ENCODE peak calls at places on chromosomes 13 and 19, in eight cellular contexts. One of them, this sample, is unnamed.

GRCh38 chr13:41588899-41589298 is 131.5 kb downstream of the RGCC start:
- DNase-seq in prostate gland: no peak
- DNase-seq in uterus: no peak
- DNase-seq in spleen: no peak
- DNase-seq in BE2C: no peak
- DNase-seq in A549: peak
- DNase-seq in AG10803: peak
- DNase-seq in CD8-positive, alpha-beta memory T cell: no peak
- DNase-seq in this sample: no peak

GRCh38 chr13:21413013-21413412 is 46.1 kb downstream of the ZDHHC20 start:
- DNase-seq in prostate gland: no peak
- DNase-seq in uterus: no peak
- DNase-seq in spleen: no peak
- DNase-seq in BE2C: no peak
- DNase-seq in A549: no peak
- DNase-seq in AG10803: no peak
- DNase-seq in CD8-positive, alpha-beta memory T cell: no peak
- DNase-seq in this sample: no peak

GRCh38 chr13:38042771-38043170 is 173.2 kb upstream of the TRPC4 start:
- DNase-seq in prostate gland: no peak
- DNase-seq in uterus: no peak
- DNase-seq in spleen: no peak
- DNase-seq in BE2C: no peak
- DNase-seq in A549: no peak
- DNase-seq in AG10803: peak
- DNase-seq in CD8-positive, alpha-beta memory T cell: no peak
- DNase-seq in this sample: no peak

GRCh38 chr13:51519839-51520238 is 64.4 kb upstream of the WDFY2 start:
- DNase-seq in prostate gland: peak
- DNase-seq in uterus: no peak
- DNase-seq in spleen: no peak
- DNase-seq in BE2C: no peak
- DNase-seq in A549: peak
- DNase-seq in AG10803: peak
- DNase-seq in CD8-positive, alpha-beta memory T cell: no peak
- DNase-seq in this sample: no peak

GRCh38 chr19:56566904-56567273 is 379 bp upstream of the ZNF470 start:
- DNase-seq in prostate gland: peak
- DNase-seq in uterus: peak
- DNase-seq in spleen: peak
- DNase-seq in BE2C: peak
- DNase-seq in A549: peak
- DNase-seq in AG10803: no peak
- DNase-seq in CD8-positive, alpha-beta memory T cell: no peak
- DNase-seq in this sample: no peak

GRCh38 chr19:48258350-48258749 is 2.6 kb upstream of the CARD8 start:
- DNase-seq in prostate gland: no peak
- DNase-seq in uterus: no peak
- DNase-seq in spleen: no peak
- DNase-seq in BE2C: no peak
- DNase-seq in A549: no peak
- DNase-seq in AG10803: no peak
- DNase-seq in CD8-positive, alpha-beta memory T cell: peak
- DNase-seq in this sample: no peak

GRCh38 chr13:111420113-111420876 is 99.9 kb downstream of the TEX29 start:
- DNase-seq in prostate gland: no peak
- DNase-seq in uterus: no peak
- DNase-seq in spleen: no peak
- DNase-seq in BE2C: no peak
- DNase-seq in A549: no peak
- DNase-seq in AG10803: no peak
- DNase-seq in CD8-positive, alpha-beta memory T cell: no peak
- DNase-seq in this sample: peak

GRCh38 chr13:60431108-60431700 is 34.2 kb downstream of the TDRD3 start:
- DNase-seq in prostate gland: no peak
- DNase-seq in uterus: no peak
- DNase-seq in spleen: no peak
- DNase-seq in BE2C: no peak
- DNase-seq in A549: peak
- DNase-seq in AG10803: peak
- DNase-seq in CD8-positive, alpha-beta memory T cell: peak
- DNase-seq in this sample: peak

GRCh38 chr19:46901701-46902401 is 41.1 kb downstream of the ARHGAP35 start:
- DNase-seq in prostate gland: no peak
- DNase-seq in uterus: no peak
- DNase-seq in spleen: no peak
- DNase-seq in BE2C: no peak
- DNase-seq in A549: no peak
- DNase-seq in AG10803: peak
- DNase-seq in CD8-positive, alpha-beta memory T cell: no peak
- DNase-seq in this sample: no peak

GRCh38 chr19:2053601-2054389 is 2.8 kb upstream of the MKNK2 start:
- DNase-seq in prostate gland: peak
- DNase-seq in uterus: peak
- DNase-seq in spleen: peak
- DNase-seq in BE2C: peak
- DNase-seq in A549: no peak
- DNase-seq in AG10803: no peak
- DNase-seq in CD8-positive, alpha-beta memory T cell: no peak
- DNase-seq in this sample: no peak

GRCh38 chr19:32843716-32844245 is 25.8 kb downstream of the SLC7A9 start:
- DNase-seq in prostate gland: no peak
- DNase-seq in uterus: no peak
- DNase-seq in spleen: no peak
- DNase-seq in BE2C: no peak
- DNase-seq in A549: no peak
- DNase-seq in AG10803: no peak
- DNase-seq in CD8-positive, alpha-beta memory T cell: no peak
- DNase-seq in this sample: no peak

GRCh38 chr19:46202872-46203860 is 26.4 kb upstream of the IGFL1 start:
- DNase-seq in prostate gland: no peak
- DNase-seq in uterus: no peak
- DNase-seq in spleen: no peak
- DNase-seq in BE2C: no peak
- DNase-seq in A549: peak
- DNase-seq in AG10803: no peak
- DNase-seq in CD8-positive, alpha-beta memory T cell: no peak
- DNase-seq in this sample: peak

GRCh38 chr13:50400930-50401553 is 385.8 kb downstream of the KCNRG start:
- DNase-seq in prostate gland: no peak
- DNase-seq in uterus: no peak
- DNase-seq in spleen: no peak
- DNase-seq in BE2C: no peak
- DNase-seq in A549: no peak
- DNase-seq in AG10803: peak
- DNase-seq in CD8-positive, alpha-beta memory T cell: no peak
- DNase-seq in this sample: no peak

GRCh38 chr13:40653558-40654318 is 12.7 kb downstream of the FOXO1 start:
- DNase-seq in prostate gland: no peak
- DNase-seq in uterus: no peak
- DNase-seq in spleen: no peak
- DNase-seq in BE2C: no peak
- DNase-seq in A549: no peak
- DNase-seq in AG10803: peak
- DNase-seq in CD8-positive, alpha-beta memory T cell: no peak
- DNase-seq in this sample: no peak

GRCh38 chr19:49326165-49326704 is 1.2 kb upstream of the SLC6A16 start:
- DNase-seq in prostate gland: no peak
- DNase-seq in uterus: no peak
- DNase-seq in spleen: no peak
- DNase-seq in BE2C: no peak
- DNase-seq in A549: no peak
- DNase-seq in AG10803: no peak
- DNase-seq in CD8-positive, alpha-beta memory T cell: no peak
- DNase-seq in this sample: no peak

GRCh38 chr13:28035146-28035782 is 46.8 kb upstream of the URAD start:
- DNase-seq in prostate gland: peak
- DNase-seq in uterus: no peak
- DNase-seq in spleen: no peak
- DNase-seq in BE2C: no peak
- DNase-seq in A549: peak
- DNase-seq in AG10803: no peak
- DNase-seq in CD8-positive, alpha-beta memory T cell: no peak
- DNase-seq in this sample: peak

GRCh38 chr19:2266183-2266993 is 10.2 kb upstream of the JSRP1 start:
- DNase-seq in prostate gland: peak
- DNase-seq in uterus: peak
- DNase-seq in spleen: peak
- DNase-seq in BE2C: peak
- DNase-seq in A549: no peak
- DNase-seq in AG10803: peak
- DNase-seq in CD8-positive, alpha-beta memory T cell: no peak
- DNase-seq in this sample: no peak

GRCh38 chr13:51689597-51689996 is 105.3 kb downstream of the WDFY2 start:
- DNase-seq in prostate gland: no peak
- DNase-seq in uterus: no peak
- DNase-seq in spleen: no peak
- DNase-seq in BE2C: no peak
- DNase-seq in A549: no peak
- DNase-seq in AG10803: no peak
- DNase-seq in CD8-positive, alpha-beta memory T cell: no peak
- DNase-seq in this sample: no peak

GRCh38 chr13:99873832-99874430 is 97.6 kb downstream of the ZIC5 start:
- DNase-seq in prostate gland: no peak
- DNase-seq in uterus: no peak
- DNase-seq in spleen: no peak
- DNase-seq in BE2C: no peak
- DNase-seq in A549: no peak
- DNase-seq in AG10803: no peak
- DNase-seq in CD8-positive, alpha-beta memory T cell: no peak
- DNase-seq in this sample: no peak

DNA sequence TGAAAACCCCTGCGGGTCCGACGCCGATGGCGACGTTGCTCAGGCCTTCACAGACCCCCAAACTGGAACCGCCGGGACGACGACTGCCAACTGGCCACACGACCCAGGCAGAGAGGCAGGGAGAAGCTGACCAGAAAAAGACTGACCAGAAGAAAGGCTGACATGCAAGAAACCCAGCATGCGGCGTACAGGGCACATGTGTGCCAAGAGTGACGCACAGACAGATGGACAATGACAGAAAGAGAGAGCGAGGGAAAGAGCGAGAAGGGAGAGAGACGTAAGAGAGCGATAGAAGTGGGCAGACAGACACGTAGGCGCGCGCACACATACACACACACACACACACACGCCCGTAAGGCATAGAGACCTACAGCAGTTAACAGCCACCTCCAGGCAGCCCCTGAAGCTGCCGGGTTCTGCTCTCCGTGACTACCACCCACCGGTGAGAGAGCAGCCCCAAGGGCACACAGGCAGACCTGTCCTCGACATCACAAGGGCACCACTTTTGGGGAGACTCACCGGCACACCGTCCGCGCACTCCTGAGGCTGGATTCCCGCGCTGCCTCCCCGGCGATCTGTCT is 67.2 kb upstream of the ZNF527 start:
- DNase-seq in prostate gland: no peak
- DNase-seq in uterus: no peak
- DNase-seq in spleen: no peak
- DNase-seq in BE2C: peak
- DNase-seq in A549: no peak
- DNase-seq in AG10803: no peak
- DNase-seq in CD8-positive, alpha-beta memory T cell: no peak
- DNase-seq in this sample: no peak
- H3K4me3 ChIP-seq in prostate gland: peak
- H3K4me3 ChIP-seq in uterus: peak
- H3K4me3 ChIP-seq in spleen: peak
- H3K4me3 ChIP-seq in BE2C: peak
- H3K4me3 ChIP-seq in A549: no peak
- H3K4me3 ChIP-seq in AG10803: peak
- H3K4me3 ChIP-seq in CD8-positive, alpha-beta memory T cell: no peak
- H3K4me3 ChIP-seq in this sample: no peak

GRCh38 chr13:112961457-112962369 is 7.3 kb upstream of the MCF2L start:
- DNase-seq in prostate gland: no peak
- DNase-seq in uterus: no peak
- DNase-seq in spleen: peak
- DNase-seq in BE2C: no peak
- DNase-seq in A549: no peak
- DNase-seq in AG10803: no peak
- DNase-seq in CD8-positive, alpha-beta memory T cell: no peak
- DNase-seq in this sample: peak
- H3K4me3 ChIP-seq in prostate gland: no peak
- H3K4me3 ChIP-seq in uterus: no peak
- H3K4me3 ChIP-seq in spleen: no peak
- H3K4me3 ChIP-seq in BE2C: no peak
- H3K4me3 ChIP-seq in A549: no peak
- H3K4me3 ChIP-seq in AG10803: no peak
- H3K4me3 ChIP-seq in CD8-positive, alpha-beta memory T cell: no peak
- H3K4me3 ChIP-seq in this sample: no peak

DNA sequence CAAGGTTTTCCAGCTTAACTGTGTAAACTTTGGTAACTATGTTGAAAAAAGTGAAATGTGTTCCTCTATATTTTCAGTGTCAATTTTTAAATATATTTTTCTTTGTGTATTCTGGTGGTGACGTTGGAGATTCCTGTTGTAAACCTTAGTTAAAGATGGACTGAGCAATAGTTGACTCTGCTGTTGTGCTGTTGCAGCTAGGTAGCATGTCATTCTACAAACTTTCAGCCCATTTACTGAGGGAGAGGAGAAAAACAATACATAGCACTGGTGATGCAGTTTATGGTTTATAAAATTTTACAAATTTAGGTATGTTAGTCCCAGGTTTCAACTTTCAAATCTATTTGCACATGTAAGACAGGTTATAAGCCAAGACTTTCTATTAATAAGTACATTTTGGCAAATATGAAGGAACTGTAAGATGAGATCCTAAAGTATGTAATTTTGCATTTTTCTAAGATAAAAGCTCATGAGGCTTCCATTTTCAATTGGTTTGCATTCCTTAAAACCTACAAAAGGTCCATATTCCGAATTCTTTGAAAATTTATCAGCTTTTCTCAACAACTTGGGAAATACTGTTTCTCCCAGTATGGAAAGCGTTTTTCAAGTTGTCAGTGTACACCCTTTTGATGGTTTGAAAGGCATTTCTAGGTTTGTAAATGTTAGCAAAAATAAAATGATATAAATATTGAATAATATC is 1.5 kb downstream of the NDFIP2 start:
- DNase-seq in prostate gland: no peak
- DNase-seq in uterus: no peak
- DNase-seq in spleen: no peak
- DNase-seq in BE2C: no peak
- DNase-seq in A549: no peak
- DNase-seq in AG10803: peak
- DNase-seq in CD8-positive, alpha-beta memory T cell: no peak
- DNase-seq in this sample: no peak
- H3K4me3 ChIP-seq in prostate gland: peak
- H3K4me3 ChIP-seq in uterus: no peak
- H3K4me3 ChIP-seq in spleen: no peak
- H3K4me3 ChIP-seq in BE2C: peak
- H3K4me3 ChIP-seq in A549: peak
- H3K4me3 ChIP-seq in AG10803: peak
- H3K4me3 ChIP-seq in CD8-positive, alpha-beta memory T cell: no peak
- H3K4me3 ChIP-seq in this sample: peak

DNA sequence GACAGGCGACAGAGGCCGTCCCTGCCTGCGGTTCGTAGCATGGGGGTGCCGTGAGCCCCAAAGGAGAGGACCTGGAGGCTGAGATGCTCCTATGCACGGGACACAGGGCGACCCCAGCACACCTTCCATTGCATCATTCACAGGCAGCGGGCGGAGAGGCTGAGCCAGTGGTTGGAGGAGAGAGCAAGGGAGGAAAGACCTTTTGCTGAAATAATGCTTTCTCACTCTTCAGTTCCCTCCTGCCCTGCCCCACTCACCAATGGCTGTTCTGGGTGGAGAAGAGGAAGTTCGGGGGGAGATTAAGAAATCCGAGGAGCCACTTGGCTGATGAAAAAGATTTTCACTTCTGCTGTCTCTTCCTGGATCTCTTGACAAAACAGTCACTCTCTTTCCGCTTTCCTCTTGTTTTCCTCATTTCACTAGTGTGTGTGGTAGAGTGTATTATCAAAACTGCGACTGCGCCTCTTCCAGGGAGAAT is at the start of gene NLRP12:
- DNase-seq in prostate gland: no peak
- DNase-seq in uterus: no peak
- DNase-seq in spleen: peak
- DNase-seq in BE2C: no peak
- DNase-seq in A549: no peak
- DNase-seq in AG10803: no peak
- DNase-seq in CD8-positive, alpha-beta memory T cell: no peak
- DNase-seq in this sample: no peak
- H3K4me3 ChIP-seq in prostate gland: no peak
- H3K4me3 ChIP-seq in uterus: no peak
- H3K4me3 ChIP-seq in spleen: peak
- H3K4me3 ChIP-seq in BE2C: no peak
- H3K4me3 ChIP-seq in A549: no peak
- H3K4me3 ChIP-seq in AG10803: no peak
- H3K4me3 ChIP-seq in CD8-positive, alpha-beta memory T cell: no peak
- H3K4me3 ChIP-seq in this sample: no peak